ENCODE peak calls at places on chromosome 18, in ten cellular contexts. One of them, this sample, is unnamed.

GRCh38 chr18:62521082-62521481 is 1.7 kb upstream of the ZCCHC2 start:
- DNase-seq in stromal cell of bone marrow: no peak
- DNase-seq in posterior vena cava: no peak
- DNase-seq in DMS 273 treated with DMSO at 0.1 percent for 48 hours: no peak
- DNase-seq in neural crest cell: no peak
- DNase-seq in EH: no peak
- DNase-seq in AML-193: no peak
- DNase-seq in right lobe of liver: no peak
- DNase-seq in left ventricle myocardium inferior: no peak
- DNase-seq in NCI-H1092 treated with DMSO at 0.1 percent for 48 hours: no peak
- DNase-seq in this sample: no peak

GRCh38 chr18:48725596-48725995 is 186.8 kb downstream of the CTIF start:
- DNase-seq in stromal cell of bone marrow: no peak
- DNase-seq in posterior vena cava: no peak
- DNase-seq in DMS 273 treated with DMSO at 0.1 percent for 48 hours: no peak
- DNase-seq in neural crest cell: no peak
- DNase-seq in EH: no peak
- DNase-seq in AML-193: no peak
- DNase-seq in right lobe of liver: no peak
- DNase-seq in left ventricle myocardium inferior: no peak
- DNase-seq in NCI-H1092 treated with DMSO at 0.1 percent for 48 hours: no peak
- DNase-seq in this sample: no peak

GRCh38 chr18:50866765-50867164 is 12.2 kb upstream of the ME2 start:
- DNase-seq in stromal cell of bone marrow: no peak
- DNase-seq in posterior vena cava: no peak
- DNase-seq in DMS 273 treated with DMSO at 0.1 percent for 48 hours: no peak
- DNase-seq in neural crest cell: no peak
- DNase-seq in EH: no peak
- DNase-seq in AML-193: peak; percentile 28
- DNase-seq in right lobe of liver: no peak
- DNase-seq in left ventricle myocardium inferior: no peak
- DNase-seq in NCI-H1092 treated with DMSO at 0.1 percent for 48 hours: peak; percentile 31
- DNase-seq in this sample: no peak

GRCh38 chr18:54878057-54878661 is 49.9 kb downstream of the RAB27B start:
- DNase-seq in stromal cell of bone marrow: peak; percentile 92
- DNase-seq in posterior vena cava: no peak
- DNase-seq in DMS 273 treated with DMSO at 0.1 percent for 48 hours: no peak
- DNase-seq in neural crest cell: no peak
- DNase-seq in EH: no peak
- DNase-seq in AML-193: no peak
- DNase-seq in right lobe of liver: no peak
- DNase-seq in left ventricle myocardium inferior: no peak
- DNase-seq in NCI-H1092 treated with DMSO at 0.1 percent for 48 hours: no peak
- DNase-seq in this sample: no peak

GRCh38 chr18:3524706-3525105 is 74.7 kb downstream of the TGIF1 start:
- DNase-seq in stromal cell of bone marrow: no peak
- DNase-seq in posterior vena cava: no peak
- DNase-seq in DMS 273 treated with DMSO at 0.1 percent for 48 hours: no peak
- DNase-seq in neural crest cell: no peak
- DNase-seq in EH: no peak
- DNase-seq in AML-193: no peak
- DNase-seq in right lobe of liver: no peak
- DNase-seq in left ventricle myocardium inferior: no peak
- DNase-seq in NCI-H1092 treated with DMSO at 0.1 percent for 48 hours: no peak
- DNase-seq in this sample: no peak

GRCh38 chr18:25675123-25675850 is 323.3 kb upstream of the ZNF521 start:
- DNase-seq in stromal cell of bone marrow: no peak
- DNase-seq in posterior vena cava: no peak
- DNase-seq in DMS 273 treated with DMSO at 0.1 percent for 48 hours: no peak
- DNase-seq in neural crest cell: no peak
- DNase-seq in EH: no peak
- DNase-seq in AML-193: no peak
- DNase-seq in right lobe of liver: no peak
- DNase-seq in left ventricle myocardium inferior: no peak
- DNase-seq in NCI-H1092 treated with DMSO at 0.1 percent for 48 hours: no peak
- DNase-seq in this sample: no peak

GRCh38 chr18:66534110-66534509 is 69.8 kb downstream of the CDH19 start:
- DNase-seq in stromal cell of bone marrow: no peak
- DNase-seq in posterior vena cava: no peak
- DNase-seq in DMS 273 treated with DMSO at 0.1 percent for 48 hours: no peak
- DNase-seq in neural crest cell: no peak
- DNase-seq in EH: no peak
- DNase-seq in AML-193: no peak
- DNase-seq in right lobe of liver: no peak
- DNase-seq in left ventricle myocardium inferior: no peak
- DNase-seq in NCI-H1092 treated with DMSO at 0.1 percent for 48 hours: peak; percentile 71
- DNase-seq in this sample: no peak

GRCh38 chr18:35045121-35045520 is 3.9 kb downstream of the MAPRE2 start:
- DNase-seq in stromal cell of bone marrow: no peak
- DNase-seq in posterior vena cava: no peak
- DNase-seq in DMS 273 treated with DMSO at 0.1 percent for 48 hours: no peak
- DNase-seq in neural crest cell: no peak
- DNase-seq in EH: peak; percentile 72
- DNase-seq in AML-193: no peak
- DNase-seq in right lobe of liver: no peak
- DNase-seq in left ventricle myocardium inferior: no peak
- DNase-seq in NCI-H1092 treated with DMSO at 0.1 percent for 48 hours: peak; percentile 30
- DNase-seq in this sample: no peak

GRCh38 chr18:69259282-69259681 is 141.4 kb upstream of the DOK6 start:
- DNase-seq in stromal cell of bone marrow: no peak
- DNase-seq in posterior vena cava: no peak
- DNase-seq in DMS 273 treated with DMSO at 0.1 percent for 48 hours: no peak
- DNase-seq in neural crest cell: no peak
- DNase-seq in EH: no peak
- DNase-seq in AML-193: no peak
- DNase-seq in right lobe of liver: no peak
- DNase-seq in left ventricle myocardium inferior: no peak
- DNase-seq in NCI-H1092 treated with DMSO at 0.1 percent for 48 hours: peak; percentile 31
- DNase-seq in this sample: no peak